ENCODE peak calls at places on chromosomes 2 and 18, in four cellular contexts. One of them, this sample, is unnamed.

GRCh38 chr2:102449370-102449974 is 23.6 kb upstream of the SLC9A4 start:
- DNase-seq in K562: peak; percentile 35
- DNase-seq in GM12878: no peak
- DNase-seq in HL-60: peak; percentile 55
- DNase-seq in this sample: peak; percentile 22

GRCh38 chr2:169105433-169105832 is 36.1 kb downstream of the DHRS9 start:
- DNase-seq in K562: no peak
- DNase-seq in GM12878: no peak
- DNase-seq in HL-60: peak; percentile 14
- DNase-seq in this sample: no peak

GRCh38 chr2:8753609-8754008 is 71.8 kb downstream of the ID2 start:
- DNase-seq in K562: no peak
- DNase-seq in GM12878: peak; percentile 19
- DNase-seq in HL-60: no peak
- DNase-seq in this sample: no peak

GRCh38 chr18:27004056-27004829 is 138.7 kb upstream of the AQP4 start:
- DNase-seq in K562: no peak
- DNase-seq in GM12878: no peak
- DNase-seq in HL-60: no peak
- DNase-seq in this sample: no peak

GRCh38 chr18:45662468-45662867 is 47.2 kb downstream of the SLC14A2 start:
- DNase-seq in K562: no peak
- DNase-seq in GM12878: no peak
- DNase-seq in HL-60: no peak
- DNase-seq in this sample: no peak

GRCh38 chr2:145874466-145874865 is 1354.5 kb upstream of the ZEB2 start:
- DNase-seq in K562: no peak
- DNase-seq in GM12878: no peak
- DNase-seq in HL-60: no peak
- DNase-seq in this sample: no peak

GRCh38 chr2:11746807-11747459 is 501 bp downstream of the LPIN1 start:
- DNase-seq in K562: no peak
- DNase-seq in GM12878: no peak
- DNase-seq in HL-60: no peak
- DNase-seq in this sample: no peak

GRCh38 chr2:62229082-62229620 is 33.2 kb downstream of the B3GNT2 start:
- DNase-seq in K562: no peak
- DNase-seq in GM12878: no peak
- DNase-seq in HL-60: no peak
- DNase-seq in this sample: no peak

GRCh38 chr2:238956676-238957075 is 108.8 kb downstream of the TWIST2 start:
- DNase-seq in K562: no peak
- DNase-seq in GM12878: no peak
- DNase-seq in HL-60: no peak
- DNase-seq in this sample: no peak

GRCh38 chr18:9760641-9761040 is 52.5 kb downstream of the RAB31 start:
- DNase-seq in K562: no peak
- DNase-seq in GM12878: no peak
- DNase-seq in HL-60: no peak
- DNase-seq in this sample: no peak

GRCh38 chr2:76612764-76613163 is 902.0 kb upstream of the GCFC2 start:
- DNase-seq in K562: no peak
- DNase-seq in GM12878: no peak
- DNase-seq in HL-60: no peak
- DNase-seq in this sample: no peak

GRCh38 chr18:40624959-40625358 is 1330.1 kb upstream of the PIK3C3 start:
- DNase-seq in K562: no peak
- DNase-seq in GM12878: no peak
- DNase-seq in HL-60: no peak
- DNase-seq in this sample: no peak

GRCh38 chr18:41347057-41347456 is 608.0 kb upstream of the PIK3C3 start:
- DNase-seq in K562: no peak
- DNase-seq in GM12878: no peak
- DNase-seq in HL-60: no peak
- DNase-seq in this sample: no peak

GRCh38 chr18:3511980-3512379 is 62.0 kb downstream of the TGIF1 start:
- DNase-seq in K562: no peak
- DNase-seq in GM12878: no peak
- DNase-seq in HL-60: peak; percentile 15
- DNase-seq in this sample: no peak

GRCh38 chr2:157887946-157888345 is 11.8 kb upstream of the ACVR1 start:
- DNase-seq in K562: no peak
- DNase-seq in GM12878: no peak
- DNase-seq in HL-60: no peak
- DNase-seq in this sample: no peak

GRCh38 chr2:230942371-230942770 is 17.3 kb upstream of the GPR55 start:
- DNase-seq in K562: peak; percentile 36
- DNase-seq in GM12878: no peak
- DNase-seq in HL-60: no peak
- DNase-seq in this sample: no peak

GRCh38 chr2:7744827-7745226 is 827.6 kb downstream of the RNF144A start:
- DNase-seq in K562: no peak
- DNase-seq in GM12878: no peak
- DNase-seq in HL-60: no peak
- DNase-seq in this sample: no peak

GRCh38 chr2:190575263-190575662 is 40.7 kb upstream of the NEMP2 start:
- DNase-seq in K562: no peak
- DNase-seq in GM12878: no peak
- DNase-seq in HL-60: no peak
- DNase-seq in this sample: no peak

GRCh38 chr18:407825-408224 is 92.7 kb downstream of the COLEC12 start:
- DNase-seq in K562: no peak
- DNase-seq in GM12878: no peak
- DNase-seq in HL-60: no peak
- DNase-seq in this sample: no peak

GRCh38 chr2:187002242-187002641 is 153.3 kb upstream of the ZSWIM2 start:
- DNase-seq in K562: no peak
- DNase-seq in GM12878: no peak
- DNase-seq in HL-60: no peak
- DNase-seq in this sample: no peak

GRCh38 chr2:25912851-25913695 is 34.8 kb upstream of the ASXL2 start:
- DNase-seq in K562: no peak
- DNase-seq in GM12878: no peak
- DNase-seq in HL-60: no peak
- DNase-seq in this sample: no peak

GRCh38 chr2:172613035-172613434 is 57.1 kb downstream of the PDK1 start:
- DNase-seq in K562: peak; percentile 24
- DNase-seq in GM12878: no peak
- DNase-seq in HL-60: no peak
- DNase-seq in this sample: no peak

GRCh38 chr2:142562900-142563299 is 314.6 kb upstream of the KYNU start:
- DNase-seq in K562: no peak
- DNase-seq in GM12878: no peak
- DNase-seq in HL-60: no peak
- DNase-seq in this sample: no peak

GRCh38 chr2:101679801-101680487 is 17.6 kb upstream of the MAP4K4 start:
- DNase-seq in K562: no peak
- DNase-seq in GM12878: no peak
- DNase-seq in HL-60: no peak
- DNase-seq in this sample: no peak

GRCh38 chr2:54249629-54250028 is 6.4 kb downstream of the TSPYL6 start:
- DNase-seq in K562: no peak
- DNase-seq in GM12878: no peak
- DNase-seq in HL-60: no peak
- DNase-seq in this sample: no peak

GRCh38 chr2:54256091-54256694 is at the start of gene TSPYL6:
- DNase-seq in K562: peak; percentile 71
- DNase-seq in GM12878: no peak
- DNase-seq in HL-60: no peak
- DNase-seq in this sample: no peak

GRCh38 chr2:54255230-54256090 is 569 bp downstream of the TSPYL6 start:
- DNase-seq in K562: peak; percentile 23
- DNase-seq in GM12878: no peak
- DNase-seq in HL-60: no peak
- DNase-seq in this sample: no peak

GRCh38 chr2:54258171-54258570 is 2.1 kb upstream of the TSPYL6 start:
- DNase-seq in K562: no peak
- DNase-seq in GM12878: no peak
- DNase-seq in HL-60: no peak
- DNase-seq in this sample: no peak

DNA sequence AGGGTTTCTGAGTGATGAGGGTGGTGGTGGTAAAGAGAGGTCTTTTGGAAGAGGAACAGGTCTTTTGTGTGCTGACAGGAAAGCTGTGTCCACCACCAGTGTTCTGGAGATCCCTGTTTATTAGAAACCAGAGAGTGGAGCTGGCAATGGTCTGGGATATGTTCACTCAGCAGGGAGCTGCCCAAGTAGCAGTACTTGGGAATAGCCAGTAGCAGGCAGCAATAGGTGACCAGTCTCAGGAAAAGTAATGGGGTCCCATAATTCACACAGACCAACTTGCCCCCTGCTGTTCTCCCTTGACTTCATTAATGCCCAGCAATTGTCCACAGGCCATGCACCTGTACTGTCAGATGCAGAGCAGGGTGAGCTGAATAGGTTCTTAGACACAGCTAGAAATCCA is 1.8 kb downstream of the TSPYL6 start:
- DNase-seq in K562: peak; percentile 9
- DNase-seq in GM12878: no peak
- DNase-seq in HL-60: no peak
- DNase-seq in this sample: no peak
- TF ChIP-seq SPI1 in K562: no peak
- TF ChIP-seq SPI1 in GM12878: no peak
- TF ChIP-seq SPI1 in HL-60: no peak
- TF ChIP-seq SPI1 in this sample: no peak

GRCh38 chr2:229714080-229714735 is at the start of gene DNER:
- DNase-seq in K562: peak; percentile 78
- DNase-seq in GM12878: no peak
- DNase-seq in HL-60: peak; percentile 32
- DNase-seq in this sample: peak; percentile 82

GRCh38 chr2:229714736-229715541 is 584 bp upstream of the DNER start:
- DNase-seq in K562: peak; percentile 34
- DNase-seq in GM12878: no peak
- DNase-seq in HL-60: peak; percentile 42
- DNase-seq in this sample: peak; percentile 44

GRCh38 chr2:229715895-229716507 is 1.6 kb upstream of the DNER start:
- DNase-seq in K562: peak; percentile 22
- DNase-seq in GM12878: no peak
- DNase-seq in HL-60: peak; percentile 34
- DNase-seq in this sample: no peak

GRCh38 chr2:229719926-229720652 is 5.7 kb upstream of the DNER start:
- DNase-seq in K562: no peak
- DNase-seq in GM12878: no peak
- DNase-seq in HL-60: no peak
- DNase-seq in this sample: no peak

GRCh38 chr2:229718057-229718456 is 3.7 kb upstream of the DNER start:
- DNase-seq in K562: no peak
- DNase-seq in GM12878: no peak
- DNase-seq in HL-60: no peak
- DNase-seq in this sample: no peak
- TF ChIP-seq SPI1 in K562: no peak
- TF ChIP-seq SPI1 in GM12878: no peak
- TF ChIP-seq SPI1 in HL-60: no peak
- TF ChIP-seq SPI1 in this sample: no peak

GRCh38 chr2:65605427-65606058 is 173.1 kb upstream of the SPRED2 start:
- DNase-seq in K562: no peak
- DNase-seq in GM12878: peak; percentile 35
- DNase-seq in HL-60: no peak
- DNase-seq in this sample: no peak
- TF ChIP-seq SPI1 in K562: no peak
- TF ChIP-seq SPI1 in GM12878: no peak
- TF ChIP-seq SPI1 in HL-60: no peak
- TF ChIP-seq SPI1 in this sample: no peak

DNA sequence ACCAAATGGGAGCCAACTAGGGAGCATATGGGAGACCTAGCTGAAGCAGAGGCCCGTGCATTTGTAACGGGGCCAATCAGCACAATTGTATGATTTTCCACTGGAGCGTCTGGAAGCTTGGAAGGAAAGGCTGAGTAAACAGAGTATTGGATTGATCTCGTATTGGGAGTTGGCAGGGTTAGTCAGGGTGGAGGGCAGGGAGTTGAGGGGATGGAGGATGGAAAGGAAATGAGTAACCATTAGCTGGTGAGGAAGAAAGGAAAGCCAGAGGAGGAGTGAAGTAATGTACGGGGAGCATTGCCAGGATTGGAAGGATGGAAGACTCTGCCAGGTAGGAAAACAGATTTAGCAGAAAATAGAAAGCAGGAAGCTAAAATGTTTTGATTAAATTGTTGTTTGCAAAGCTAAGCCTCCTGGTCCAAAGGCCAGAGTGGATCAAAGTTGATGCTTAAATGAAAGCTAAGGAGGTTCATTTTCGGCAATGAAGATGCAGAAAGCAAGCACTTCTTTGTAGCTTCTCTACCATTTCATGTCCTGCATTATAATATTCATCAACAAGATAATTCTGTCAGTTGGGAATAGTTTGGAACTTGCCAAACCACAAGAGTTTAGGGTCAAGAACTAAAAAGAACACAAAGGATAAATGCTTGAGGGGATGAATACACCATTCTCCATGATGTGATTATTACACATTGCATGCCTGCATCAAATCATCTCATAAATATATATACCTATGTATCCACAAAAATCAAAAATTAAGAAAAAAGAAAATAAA is 75.6 kb upstream of the TTN start:
- DNase-seq in K562: no peak
- DNase-seq in GM12878: no peak
- DNase-seq in HL-60: no peak
- DNase-seq in this sample: no peak
- TF ChIP-seq SPI1 in K562: no peak
- TF ChIP-seq SPI1 in GM12878: no peak
- TF ChIP-seq SPI1 in HL-60: no peak
- TF ChIP-seq SPI1 in this sample: no peak

DNA sequence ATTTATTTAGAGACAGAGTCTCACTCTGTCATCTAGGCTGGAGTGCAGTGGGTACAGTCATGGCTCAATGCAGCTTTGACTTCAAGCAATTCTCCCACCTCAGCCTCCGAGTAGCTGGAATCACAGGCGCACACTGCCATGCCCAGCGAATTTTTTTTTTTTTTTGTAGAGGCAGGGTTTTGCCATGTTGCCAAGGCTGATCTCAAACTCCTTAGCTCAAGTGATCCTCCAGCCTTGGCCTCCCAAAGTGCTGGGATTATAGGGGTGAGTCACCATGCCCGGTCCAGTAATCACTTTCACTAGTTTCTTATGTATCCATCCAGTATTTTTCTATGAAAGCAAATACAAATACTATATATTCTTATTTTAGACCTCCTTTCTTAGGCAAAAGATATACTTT is 24.0 kb downstream of the PRKAG3 start:
- DNase-seq in K562: no peak
- DNase-seq in GM12878: no peak
- DNase-seq in HL-60: no peak
- DNase-seq in this sample: no peak
- TF ChIP-seq SPI1 in K562: no peak
- TF ChIP-seq SPI1 in GM12878: no peak
- TF ChIP-seq SPI1 in HL-60: no peak
- TF ChIP-seq SPI1 in this sample: no peak

This sample was measured in GM12891.